ENCODE peak calls at places on chromosome 11, in four cellular contexts. X is CMK, C is AG04450, E is GM12891. F is an unnamed sample.

GRCh38 chr11:10017050-10017449 is 277.0 kb downstream of the SBF2 start:
- DNase-seq in C (no peak), E (no peak), X (no peak), F (no peak)

GRCh38 chr11:111749646-111750045 is 16.5 kb downstream of the PPP2R1B start:
- DNase-seq in X (no peak), C (no peak), E (no peak), F (no peak)

GRCh38 chr11:126352934-126353801 is 2.3 kb upstream of the ST3GAL4 start:
- DNase-seq in C (no peak), E (no peak), X (no peak), F (no peak)

GRCh38 chr11:106986673-106987072 is 31.6 kb downstream of the GUCY1A2 start:
- DNase-seq in E (no peak), X (no peak), C (no peak), F (no peak)

GRCh38 chr11:34028407-34028804 is 23.1 kb upstream of the CAPRIN1 start:
- DNase-seq in X (no peak), C (no peak), E (no peak), F (no peak)

GRCh38 chr11:121318848-121319834 is 26.6 kb downstream of the SC5D start:
- DNase-seq in E (no peak), C (peak; percentile 8), X (no peak), F (peak; percentile 9)

GRCh38 chr11:2892215-2893020 is 6.8 kb upstream of the CDKN1C start:
- DNase-seq in X (peak; percentile 65), C (no peak), E (peak; percentile 82), F (no peak)

GRCh38 chr11:86888164-86888977 is 66.8 kb downstream of the FZD4 start:
- DNase-seq in C (peak; percentile 71), E (no peak), X (no peak), F (peak; percentile 77)

GRCh38 chr11:48096588-48097525 is 116.5 kb downstream of the PTPRJ start:
- DNase-seq in E (no peak), C (no peak), X (no peak), F (no peak)

GRCh38 chr11:5690216-5690615 is 626 bp downstream of the TRIM22 start:
- DNase-seq in E (no peak), C (no peak), X (peak; percentile 54), F (no peak)

GRCh38 chr11:111378773-111379499 is at the start of gene POU2AF1:
- DNase-seq in C (no peak), E (peak; percentile 50), X (no peak), F (no peak)

GRCh38 chr11:130187096-130187495 is 27.5 kb downstream of the ST14 start:
- DNase-seq in E (no peak), X (no peak), C (no peak), F (no peak)

GRCh38 chr11:2702771-2703486 is 3.1 kb upstream of the KCNQ1OT1 start:
- DNase-seq in E (no peak), C (no peak), X (no peak), F (no peak)

GRCh38 chr11:74754507-74755255 is 6.0 kb downstream of the RNF169 start:
- DNase-seq in X (no peak), E (no peak), C (peak; percentile 81), F (peak; percentile 89)

GRCh38 chr11:128523616-128524015 is 63.7 kb downstream of the ETS1 start:
- DNase-seq in E (no peak), X (no peak), C (no peak), F (no peak)

GRCh38 chr11:27395556-27396258 is 32.7 kb upstream of the CCDC34 start:
- DNase-seq in X (no peak), C (peak; percentile 41), E (no peak), F (peak; percentile 29)

GRCh38 chr11:67507242-67507890 is 596 bp downstream of the CDK2AP2 start:
- DNase-seq in C (peak; percentile 29), E (no peak), X (no peak), F (no peak)

GRCh38 chr11:57777969-57778317 is 16.3 kb downstream of the CTNND1 start:
- DNase-seq in E (no peak), C (no peak), X (no peak), F (no peak)

GRCh38 chr11:94183886-94184264 is 55.2 kb downstream of the PANX1 start:
- DNase-seq in C (no peak), E (peak; percentile 15), X (no peak), F (no peak)

GRCh38 chr11:6481924-6482275 is 599 bp downstream of the TIMM10B start:
- DNase-seq in C (no peak), E (no peak), X (no peak), F (no peak)

GRCh38 chr11:117836077-117836960 is 11.8 kb upstream of the FXYD2 start:
- DNase-seq in E (no peak), C (no peak), X (no peak), F (no peak)

GRCh38 chr11:65417221-65417701 is 5.3 kb upstream of the NEAT1 start:
- DNase-seq in X (no peak), E (no peak), C (no peak), F (no peak)

GRCh38 chr11:67795746-67796145 is 121.3 kb upstream of the ALDH3B2 start:
- DNase-seq in C (no peak), X (no peak), E (no peak), F (no peak)

GRCh38 chr11:17542249-17542648 is 2.0 kb downstream of the USH1C start:
- DNase-seq in X (no peak), E (no peak), C (no peak), F (no peak)

GRCh38 chr11:45959851-45960250 is 37.4 kb downstream of the LARGE2 start:
- DNase-seq in C (no peak), X (no peak), E (no peak), F (no peak)

GRCh38 chr11:118615282-118615979 is 8.0 kb downstream of the PHLDB1 start:
- DNase-seq in C (no peak), E (no peak), X (no peak), F (no peak)

GRCh38 chr11:116110802-116111201 is 606.6 kb upstream of the CADM1 start:
- DNase-seq in E (no peak), C (no peak), X (no peak), F (no peak)

GRCh38 chr11:59158206-59159068 is 13.5 kb upstream of the DTX4 start:
- DNase-seq in X (peak; percentile 26), E (no peak), C (peak; percentile 37), F (no peak)

GRCh38 chr11:103807806-103808205 is 228.6 kb upstream of the DDI1 start:
- DNase-seq in E (no peak), X (no peak), C (no peak), F (no peak)

GRCh38 chr11:12900496-12900895 is 108.6 kb upstream of the RASSF10 start:
- DNase-seq in X (no peak), C (peak; percentile 55), E (no peak), F (peak; percentile 78)

GRCh38 chr11:61460986-61461385 is 31.1 kb downstream of the SDHAF2 start:
- DNase-seq in C (no peak), X (no peak), E (no peak), F (no peak)

GRCh38 chr11:129639300-129639699 is 176.3 kb upstream of the TMEM45B start:
- DNase-seq in E (no peak), C (peak; percentile 81), X (no peak), F (peak; percentile 76)

GRCh38 chr11:35335226-35335625 is 84.1 kb downstream of the SLC1A2 start:
- DNase-seq in E (no peak), X (no peak), C (no peak), F (no peak)

GRCh38 chr11:35911616-35912165 is 32.2 kb upstream of the LDLRAD3 start:
- DNase-seq in C (no peak), X (no peak), E (no peak), F (no peak)

F was measured in BJ.